ENCODE peak calls at places on chromosomes 3 and 15, in ten cellular contexts. P is tibial nerve, Y is kidney, K is choroid plexus epithelial cell, O is mucosa of descending colon, R is body of pancreas, J is AG10803, N is tibial artery, D is adrenal gland, G is HCT116. Q is an unnamed sample.

GRCh38 chr15:88843334-88843733 is 40.1 kb downstream of the ACAN start:
- DNase-seq in P (no peak), Y (no peak), K (no peak), O (no peak), R (no peak), J (no peak), N (no peak), D (no peak), G (no peak), Q (no peak)

GRCh38 chr3:196518999-196519737 is 4.0 kb upstream of the SMCO1 start:
- DNase-seq in P (peak; percentile 72), Y (no peak), K (peak; percentile 79), O (peak; percentile 38), R (peak; percentile 56), J (peak; percentile 73), N (peak; percentile 68), D (peak; percentile 55), G (peak; percentile 86), Q (no peak)

GRCh38 chr3:10023587-10024310 is 2.5 kb upstream of the FANCD2 start:
- DNase-seq in P (no peak), Y (no peak), K (peak; percentile 88), O (no peak), R (no peak), J (peak; percentile 76), N (no peak), D (no peak), G (no peak), Q (no peak)

GRCh38 chr3:171704002-171704401 is 106.3 kb downstream of the PLD1 start:
- DNase-seq in P (no peak), Y (no peak), K (peak; percentile 72), O (no peak), R (peak; percentile 47), J (peak; percentile 50), N (no peak), D (peak; percentile 15), G (peak; percentile 28), Q (no peak)

GRCh38 chr15:32881528-32881927 is 163.7 kb downstream of the GREM1 start:
- DNase-seq in P (no peak), Y (no peak), K (no peak), O (no peak), R (no peak), J (no peak), N (no peak), D (no peak), G (no peak), Q (no peak)

GRCh38 chr3:69819283-69819682 is 80.0 kb downstream of the MITF start:
- DNase-seq in P (peak; percentile 14), Y (no peak), K (no peak), O (no peak), R (no peak), J (peak; percentile 25), N (no peak), D (no peak), G (no peak), Q (peak; percentile 30)

GRCh38 chr3:139524841-139525538 is 14.6 kb downstream of the RBP1 start:
- DNase-seq in P (no peak), Y (no peak), K (no peak), O (no peak), R (no peak), J (no peak), N (no peak), D (no peak), G (no peak), Q (no peak)

GRCh38 chr3:156299569-156299968 is 179.2 kb downstream of the KCNAB1 start:
- DNase-seq in P (no peak), Y (no peak), K (no peak), O (no peak), R (no peak), J (no peak), N (no peak), D (no peak), G (no peak), Q (no peak)

GRCh38 chr3:188135271-188135670 is 18.7 kb upstream of the LPP start:
- DNase-seq in P (no peak), Y (no peak), K (no peak), O (no peak), R (no peak), J (no peak), N (no peak), D (no peak), G (no peak), Q (no peak)
- H3K4me3 ChIP-seq in P (no peak overlapping the region), Y (no peak overlapping the region), K (no peak overlapping the region), O (no peak overlapping the region), R (no peak overlapping the region), J (no peak overlapping the region), N (no peak overlapping the region), D (no peak overlapping the region), G (no peak overlapping the region), Q (no peak overlapping the region)

GRCh38 chr15:83498801-83499200 is 51.7 kb downstream of the SH3GL3 start:
- DNase-seq in P (no peak), Y (no peak), K (no peak), O (no peak), R (no peak), J (no peak), N (no peak), D (no peak), G (no peak), Q (no peak)

GRCh38 chr15:83499476-83499875 is 52.3 kb downstream of the SH3GL3 start:
- DNase-seq in P (no peak), Y (no peak), K (no peak), O (no peak), R (no peak), J (no peak), N (no peak), D (no peak), G (no peak), Q (no peak)

GRCh38 chr15:83504365-83504764 is 57.2 kb downstream of the SH3GL3 start:
- DNase-seq in P (no peak), Y (no peak), K (no peak), O (no peak), R (no peak), J (no peak), N (no peak), D (no peak), G (no peak), Q (no peak)

GRCh38 chr15:83503595-83504364 is 56.6 kb downstream of the SH3GL3 start:
- DNase-seq in P (no peak), Y (no peak), K (no peak), O (no peak), R (no peak), J (no peak), N (no peak), D (no peak), G (no peak), Q (no peak)

GRCh38 chr15:83498374-83498773 is 51.2 kb downstream of the SH3GL3 start:
- DNase-seq in P (no peak), Y (no peak), K (no peak), O (no peak), R (no peak), J (no peak), N (no peak), D (no peak), G (no peak), Q (no peak)
- H3K4me3 ChIP-seq in P (no peak overlapping the region), Y (no peak overlapping the region), K (no peak overlapping the region), O (no peak overlapping the region), R (no peak overlapping the region), J (no peak overlapping the region), N (no peak overlapping the region), D (no peak overlapping the region), G (no peak overlapping the region), Q (no peak overlapping the region)

GRCh38 chr3:50572801-50573371 is 3.6 kb downstream of the HEMK1 start:
- DNase-seq in P (no peak), Y (no peak), K (no peak), O (no peak), R (no peak), J (no peak), N (no peak), D (no peak), G (no peak), Q (no peak)

GRCh38 chr3:50568947-50569749 is at the start of gene HEMK1:
- DNase-seq in P (peak; percentile 97), Y (peak; percentile 99), K (peak; percentile 96), O (peak; percentile 98), R (peak; percentile 99), J (peak; percentile 93), N (peak; percentile 99), D (peak; percentile 99), G (peak; percentile 94), Q (peak; percentile 99)

GRCh38 chr3:50572158-50572557 is 2.8 kb downstream of the HEMK1 start:
- DNase-seq in P (peak; percentile 79), Y (peak; percentile 87), K (peak; percentile 77), O (peak; percentile 89), R (peak; percentile 80), J (peak; percentile 67), N (peak; percentile 80), D (peak; percentile 73), G (no peak), Q (peak; percentile 78)

GRCh38 chr3:50571486-50571885 is 2.2 kb downstream of the HEMK1 start:
- DNase-seq in P (no peak), Y (no peak), K (no peak), O (no peak), R (no peak), J (no peak), N (no peak), D (no peak), G (no peak), Q (no peak)

DNA sequence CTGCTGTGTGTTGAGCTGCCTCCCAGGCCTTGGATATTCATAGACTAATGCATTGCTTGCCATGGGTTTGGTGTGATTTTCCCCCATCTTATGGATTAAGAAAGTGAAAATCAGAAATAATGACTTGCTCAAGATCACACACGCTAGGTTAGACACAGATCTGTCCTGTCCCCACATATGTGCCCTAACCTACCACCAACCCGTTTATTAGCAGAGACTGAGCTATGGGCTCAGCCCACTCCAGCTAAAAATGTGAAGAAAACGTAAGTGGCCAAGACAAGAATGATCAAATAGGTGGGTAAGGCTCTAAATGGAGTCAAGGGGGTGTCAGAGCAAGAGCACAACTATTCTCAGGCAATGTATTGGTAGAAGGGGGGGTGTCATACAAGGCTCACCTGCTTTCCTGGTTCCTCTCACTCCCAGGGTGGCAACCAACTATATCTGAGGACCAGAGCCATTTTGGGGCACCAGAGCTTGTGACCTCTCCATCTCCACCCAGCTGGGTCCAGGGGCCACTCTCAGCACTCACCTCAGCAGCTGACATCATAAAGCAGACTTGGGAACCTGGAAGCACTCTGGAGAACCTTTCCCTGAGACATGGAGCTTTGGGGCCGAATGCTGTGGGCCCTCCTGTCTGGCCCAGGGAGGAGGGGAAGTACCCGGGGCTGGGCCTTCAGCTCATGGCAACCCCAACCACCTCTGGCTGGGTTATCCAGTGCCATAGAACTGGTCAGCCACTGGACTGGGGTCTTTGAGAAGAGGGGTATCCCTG is 1.4 kb downstream of the HEMK1 start:
- DNase-seq in P (no peak), Y (no peak), K (no peak), O (no peak), R (no peak), J (no peak), N (no peak), D (no peak), G (no peak), Q (no peak)
- H3K4me3 ChIP-seq in P (no peak overlapping the region), Y (no peak overlapping the region), K (no peak overlapping the region), O (no peak overlapping the region), R (no peak overlapping the region), J (peak overlapping the region; percentile 97), N (no peak overlapping the region), D (no peak overlapping the region), G (peak overlapping the region; percentile 99), Q (no peak overlapping the region)

DNA sequence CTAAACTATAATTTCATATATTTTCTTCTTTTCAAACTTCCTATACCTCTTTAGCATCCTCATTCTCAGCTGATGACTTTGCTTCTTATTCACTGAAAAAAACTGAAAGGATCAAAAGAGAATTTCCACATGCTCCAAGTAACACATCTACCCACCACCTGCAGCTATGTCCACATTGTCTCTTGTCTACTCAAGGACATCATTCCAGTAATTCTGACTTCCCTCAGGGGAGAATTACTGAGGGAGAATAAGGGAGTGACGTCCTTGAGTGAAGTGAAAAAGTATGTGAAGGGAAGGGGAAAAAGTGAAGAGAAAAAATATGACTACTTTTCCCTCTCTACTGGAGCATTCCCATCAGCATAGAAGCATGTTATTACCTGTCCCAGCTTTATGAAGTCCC is 32.6 kb downstream of the ETFA start:
- DNase-seq in P (no peak), Y (no peak), K (no peak), O (no peak), R (no peak), J (no peak), N (no peak), D (no peak), G (no peak), Q (no peak)
- H3K4me3 ChIP-seq in P (no peak overlapping the region), Y (no peak overlapping the region), K (no peak overlapping the region), O (no peak overlapping the region), R (no peak overlapping the region), J (no peak overlapping the region), N (no peak overlapping the region), D (no peak overlapping the region), G (no peak overlapping the region), Q (no peak overlapping the region)